ENCODE peak calls at places on chromosomes 2 and 18, in six cellular contexts. V is PC-3, F is left ventricle myocardium inferior, D is body of pancreas, S is Peyer's patch, X is ovary. I is an unnamed sample. For H3K27me3, the result is how much of the 10 kb centered on the place peaks cover.

GRCh38 chr2:196431957-196432356 is 207.6 kb upstream of the CCDC150 start:
- DNase-seq in X (no peak), F (no peak), D (no peak), S (no peak), V (peak), I (no peak)

GRCh38 chr2:146602383-146602782 is 1242.4 kb upstream of the ACVR2A start:
- DNase-seq in V (peak), D (no peak), X (no peak), F (no peak), S (no peak), I (no peak)

GRCh38 chr2:67706082-67706481 is 308.9 kb downstream of the ETAA1 start:
- DNase-seq in D (no peak), X (no peak), F (no peak), S (no peak), V (no peak), I (no peak)

GRCh38 chr18:13500891-13501887 is 225.2 kb downstream of the FAM210A start:
- DNase-seq in S (no peak), F (peak), V (peak), D (peak), X (peak), I (no peak)

GRCh38 chr2:24334245-24334633 is 26.1 kb downstream of the ITSN2 start:
- DNase-seq in X (no peak), F (no peak), S (no peak), V (peak), D (no peak), I (no peak)

GRCh38 chr2:233059547-233059796 is 670 bp upstream of the INPP5D start:
- DNase-seq in D (no peak), V (no peak), X (no peak), S (no peak), F (no peak), I (no peak)

GRCh38 chr2:206531996-206532543 is 88.7 kb downstream of the ADAM23 start:
- DNase-seq in V (no peak), S (no peak), X (no peak), D (no peak), F (no peak), I (no peak)

GRCh38 chr2:212013656-212014055 is 524.9 kb downstream of the ERBB4 start:
- DNase-seq in X (no peak), V (no peak), F (no peak), S (no peak), D (no peak), I (no peak)

GRCh38 chr2:215652432-215652831 is 216.6 kb upstream of the FN1 start:
- DNase-seq in D (no peak), S (no peak), X (no peak), V (no peak), F (no peak), I (no peak)

GRCh38 chr2:144619760-144620159 is 99.8 kb upstream of the ZEB2 start:
- DNase-seq in F (no peak), X (no peak), D (no peak), V (no peak), S (no peak), I (no peak)

GRCh38 chr2:181585732-181586131 is 71.2 kb downstream of the CERKL start:
- DNase-seq in X (no peak), D (no peak), S (no peak), V (no peak), F (no peak), I (no peak)

GRCh38 chr2:46831037-46831868 is 84.4 kb downstream of the MCFD2 start:
- DNase-seq in V (peak), S (no peak), X (no peak), F (no peak), D (no peak), I (no peak)

GRCh38 chr18:2518473-2518872 is 52.8 kb downstream of the METTL4 start:
- DNase-seq in D (peak), V (no peak), X (no peak), S (no peak), F (no peak), I (no peak)

GRCh38 chr2:43637030-43637803 is at the start of gene PLEKHH2:
- DNase-seq in D (peak), S (peak), F (peak), X (peak), V (peak), I (peak)

GRCh38 chr2:215930505-215931233 is 82.7 kb downstream of the MREG start:
- DNase-seq in F (no peak), S (no peak), D (no peak), X (no peak), V (peak), I (no peak)

GRCh38 chr18:48952287-48953095 is 1.7 kb upstream of the SMAD7 start:
- DNase-seq in F (peak), X (peak), S (peak), D (peak), V (peak), I (peak)

GRCh38 chr18:49668583-49669290 is 106.9 kb downstream of the LIPG start:
- DNase-seq in X (peak), D (peak), V (no peak), F (peak), S (no peak), I (no peak)

GRCh38 chr2:168343586-168343985 is 96.2 kb upstream of the STK39 start:
- DNase-seq in D (no peak), X (no peak), V (peak), F (no peak), S (no peak), I (no peak)

GRCh38 chr2:207528980-207529329 is 807 bp upstream of the CREB1 start:
- DNase-seq in S (peak), V (peak), X (no peak), D (peak), F (no peak), I (peak)

GRCh38 chr2:179172894-179173293 is 91.7 kb downstream of the SESTD1 start:
- DNase-seq in F (no peak), D (no peak), X (no peak), V (no peak), S (no peak), I (no peak)

GRCh38 chr2:134603966-134604365 is 114.8 kb downstream of the TMEM163 start:
- DNase-seq in S (no peak), X (no peak), D (no peak), V (no peak), F (no peak), I (no peak)

GRCh38 chr18:77127769-77128671 is 4.6 kb downstream of the MBP start:
- DNase-seq in X (no peak), D (peak), S (peak), V (peak), F (no peak), I (peak)

GRCh38 chr2:160791884-160792283 is 298.3 kb upstream of the RBMS1 start:
- DNase-seq in S (no peak), X (no peak), D (no peak), V (no peak), F (no peak), I (no peak)

GRCh38 chr2:63903003-63903402 is 61.3 kb downstream of the UGP2 start:
- DNase-seq in X (no peak), F (no peak), S (no peak), D (no peak), V (no peak), I (no peak)

GRCh38 chr18:24814521-24814920 is 354.1 kb downstream of the HRH4 start:
- DNase-seq in X (no peak), S (no peak), V (no peak), F (no peak), D (no peak), I (no peak)

GRCh38 chr2:234468503-234468902 is 28.4 kb downstream of the ARL4C start:
- DNase-seq in F (peak), S (no peak), X (no peak), V (no peak), D (no peak), I (no peak)

GRCh38 chr2:234469972-234470371 is 26.9 kb downstream of the ARL4C start:
- DNase-seq in S (no peak), V (no peak), X (no peak), F (no peak), D (no peak), I (no peak)

GRCh38 chr2:234467289-234467688 is 29.6 kb downstream of the ARL4C start:
- DNase-seq in S (no peak), D (no peak), V (peak), F (no peak), X (no peak), I (no peak)

GRCh38 chr2:234472155-234472554 is 24.7 kb downstream of the ARL4C start:
- DNase-seq in S (no peak), F (no peak), D (no peak), X (no peak), V (no peak), I (no peak)

GRCh38 chr2:234469251-234469845 is 27.5 kb downstream of the ARL4C start:
- DNase-seq in F (no peak), S (no peak), X (no peak), V (peak), D (no peak), I (no peak)
- H3K27ac ChIP-seq in F (peak), S (no peak), X (no peak), V (no peak), D (no peak), I (no peak)

GRCh38 chr2:176582990-176583481 is 313.8 kb downstream of the MTX2 start:
- DNase-seq in F (no peak), V (peak), D (peak), S (no peak), X (peak), I (no peak)

GRCh38 chr2:176584333-176584732 is 315.1 kb downstream of the MTX2 start:
- DNase-seq in F (no peak), V (peak), X (no peak), S (no peak), D (peak), I (no peak)

GRCh38 chr2:176585791-176586190 is 316.5 kb downstream of the MTX2 start:
- DNase-seq in D (no peak), S (no peak), F (no peak), V (no peak), X (no peak), I (no peak)

GRCh38 chr2:176583530-176584101 is 314.4 kb downstream of the MTX2 start:
- DNase-seq in V (peak), D (no peak), S (no peak), X (no peak), F (no peak), I (no peak)

DNA sequence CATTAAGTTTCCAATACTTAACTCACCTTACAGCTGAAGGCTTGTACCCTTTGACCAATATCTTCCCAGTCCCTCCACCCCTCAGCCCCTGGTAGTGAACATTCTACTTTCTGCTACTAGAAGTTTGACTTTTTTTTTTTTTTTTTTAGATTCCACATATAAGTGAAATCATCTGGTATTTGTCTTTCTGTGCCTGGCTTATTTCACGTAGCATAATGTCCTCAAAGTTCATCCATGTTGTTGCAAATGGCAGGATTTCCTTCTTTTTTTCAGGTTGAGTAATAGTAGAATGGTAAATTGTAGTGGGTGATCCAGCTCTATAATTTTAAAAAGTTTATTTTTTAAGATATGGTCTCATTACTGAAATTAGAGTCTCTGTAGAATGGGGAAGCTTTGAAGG is 316.0 kb downstream of the MTX2 start:
- DNase-seq in X (no peak), F (no peak), D (no peak), V (no peak), S (no peak), I (no peak)
- H3K27me3 ChIP-seq in X (under half), F (under half), D (under half), V (under half), S (under half), I (under half)

GRCh38 chr2:239288237-239288636 is 112.6 kb downstream of the HDAC4 start:
- DNase-seq in F (no peak), S (no peak), V (no peak), D (no peak), X (no peak), I (no peak)
- H3K27ac ChIP-seq in F (peak), S (peak), V (no peak), D (no peak), X (peak), I (no peak)

GRCh38 chr2:57141269-57141668 is 905.3 kb upstream of the VRK2 start:
- DNase-seq in V (no peak), D (no peak), F (no peak), S (no peak), X (no peak), I (no peak)
- H3K27me3 ChIP-seq in V (under half), D (under half), F (under half), S (under half), X (under half), I (under half)

GRCh38 chr2:217964255-217964654 is 38.5 kb downstream of the TNS1 start:
- DNase-seq in D (no peak), S (no peak), X (peak), F (no peak), V (no peak), I (no peak)
- H3K27ac ChIP-seq in D (peak), S (no peak), X (peak), F (peak), V (no peak), I (no peak)

DNA sequence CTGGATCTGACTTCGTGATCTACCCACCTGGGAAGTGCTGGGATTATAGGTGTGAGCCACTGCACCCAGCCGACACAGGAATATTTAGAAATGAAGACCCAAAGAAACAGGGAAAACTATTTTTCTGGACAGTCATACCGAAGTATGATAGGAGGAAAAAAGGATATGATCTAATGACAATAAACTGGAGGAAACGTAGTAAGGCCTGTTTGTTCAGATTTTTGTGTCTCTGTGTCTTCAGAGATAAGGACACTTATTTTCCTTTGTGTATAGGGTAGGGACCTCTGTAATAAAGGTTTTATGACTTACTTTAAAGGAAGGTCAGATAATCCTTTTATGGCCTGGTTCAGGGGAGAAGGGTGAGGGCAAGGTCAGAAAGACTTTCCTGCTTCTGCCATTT is 55.9 kb downstream of the GTF2A1L start:
- DNase-seq in S (no peak), F (no peak), X (no peak), V (no peak), D (no peak), I (peak)
- H3K27me3 ChIP-seq in S (under half), F (under half), X (under half), V (under half), D (under half), I (under half)

GRCh38 chr18:22020867-22021370 is 148.5 kb upstream of the GATA6 start:
- DNase-seq in V (no peak), D (peak), S (no peak), F (no peak), X (no peak), I (no peak)
- H3K27ac ChIP-seq in V (no peak), D (peak), S (no peak), F (no peak), X (no peak), I (no peak)

DNA sequence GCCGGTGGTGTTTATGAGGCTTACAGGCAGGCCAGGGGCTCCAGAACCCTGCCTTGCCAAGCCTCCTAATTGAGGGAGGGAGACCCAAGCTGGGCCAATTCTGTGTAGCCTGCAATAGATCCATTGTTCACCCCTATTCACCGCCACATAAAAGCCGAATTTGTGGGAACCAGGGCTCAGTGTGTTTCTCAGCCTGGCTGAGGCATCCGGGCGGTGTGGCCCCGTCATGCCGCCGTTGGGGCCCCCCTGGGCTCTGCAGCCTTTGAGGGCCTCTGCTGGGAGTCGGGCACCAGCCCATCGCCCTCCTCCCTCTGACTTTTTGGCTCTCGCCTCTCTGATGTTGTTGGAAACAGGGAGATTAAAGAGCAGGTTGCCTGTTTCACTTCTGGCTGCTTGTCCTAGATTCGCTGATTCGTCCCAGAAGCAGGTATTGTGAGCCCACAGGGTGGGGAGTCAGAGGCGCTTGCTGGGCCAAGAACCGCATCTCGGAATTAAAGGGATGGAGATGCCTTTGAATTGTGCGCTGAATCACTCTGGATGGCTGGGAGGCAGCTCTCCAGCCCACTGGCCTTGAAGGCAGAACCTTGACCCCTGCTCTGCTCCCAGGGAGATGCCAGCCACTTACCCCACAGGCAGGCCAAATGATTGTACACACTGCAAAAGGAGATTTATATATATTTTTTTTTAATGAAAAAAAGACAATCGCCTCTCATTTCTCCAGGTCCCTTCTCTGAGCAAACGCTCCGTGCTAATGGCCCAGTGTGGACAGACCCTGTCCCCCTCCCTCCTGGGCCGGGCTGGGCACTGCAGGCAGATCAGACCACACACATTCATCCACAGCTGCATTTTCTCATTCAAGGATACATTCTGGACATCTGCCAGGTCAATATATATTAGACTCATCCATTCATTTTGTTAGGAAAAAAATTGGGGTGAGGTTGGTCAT is 14.9 kb upstream of the OTOS start:
- DNase-seq in D (no peak), S (no peak), X (no peak), V (no peak), F (no peak), I (no peak)
- H3K27me3 ChIP-seq in D (under half), S (under half), X (under half), V (under half), F (under half), I (under half)